ENCODE peak calls at places on chromosomes 13 and 19, in five cellular contexts. One of them, this sample, is unnamed. For H3K27me3, the result is how much of the 10 kb centered on the place peaks cover.

GRCh38 chr19:52248256-52248655 is 21.1 kb upstream of the ZNF766 start:
- DNase-seq in tibial nerve: peak
- DNase-seq in breast epithelium: no peak
- DNase-seq in WERI-Rb-1: peak
- DNase-seq in lower lobe of right lung: peak
- DNase-seq in this sample: no peak

GRCh38 chr13:99990045-99990977 is 8.7 kb downstream of the ZIC2 start:
- DNase-seq in tibial nerve: no peak
- DNase-seq in breast epithelium: no peak
- DNase-seq in WERI-Rb-1: no peak
- DNase-seq in lower lobe of right lung: no peak
- DNase-seq in this sample: no peak

GRCh38 chr13:113928701-113929627 is 44.9 kb downstream of the C13orf46 start:
- DNase-seq in tibial nerve: peak
- DNase-seq in breast epithelium: peak
- DNase-seq in WERI-Rb-1: peak
- DNase-seq in lower lobe of right lung: no peak
- DNase-seq in this sample: peak

GRCh38 chr13:81551036-81551435 is 1210.1 kb upstream of the SPRY2 start:
- DNase-seq in tibial nerve: no peak
- DNase-seq in breast epithelium: no peak
- DNase-seq in WERI-Rb-1: no peak
- DNase-seq in lower lobe of right lung: no peak
- DNase-seq in this sample: no peak

GRCh38 chr19:294341-294818 is 3.2 kb upstream of the PLPP2 start:
- DNase-seq in tibial nerve: no peak
- DNase-seq in breast epithelium: no peak
- DNase-seq in WERI-Rb-1: no peak
- DNase-seq in lower lobe of right lung: no peak
- DNase-seq in this sample: no peak

GRCh38 chr19:50549927-50550593 is 18.2 kb downstream of the LRRC4B start:
- DNase-seq in tibial nerve: no peak
- DNase-seq in breast epithelium: no peak
- DNase-seq in WERI-Rb-1: no peak
- DNase-seq in lower lobe of right lung: no peak
- DNase-seq in this sample: no peak

GRCh38 chr13:101455863-101456262 is 3.4 kb downstream of the ITGBL1 start:
- DNase-seq in tibial nerve: no peak
- DNase-seq in breast epithelium: no peak
- DNase-seq in WERI-Rb-1: no peak
- DNase-seq in lower lobe of right lung: no peak
- DNase-seq in this sample: no peak

GRCh38 chr13:36385471-36385870 is 39.3 kb upstream of the SPART start:
- DNase-seq in tibial nerve: no peak
- DNase-seq in breast epithelium: no peak
- DNase-seq in WERI-Rb-1: no peak
- DNase-seq in lower lobe of right lung: no peak
- DNase-seq in this sample: no peak

GRCh38 chr13:34672631-34673030 is 269.4 kb upstream of the NBEA start:
- DNase-seq in tibial nerve: no peak
- DNase-seq in breast epithelium: no peak
- DNase-seq in WERI-Rb-1: no peak
- DNase-seq in lower lobe of right lung: no peak
- DNase-seq in this sample: no peak

GRCh38 chr19:35768082-35768421 is 7.3 kb upstream of the ARHGAP33 start:
- DNase-seq in tibial nerve: no peak
- DNase-seq in breast epithelium: no peak
- DNase-seq in WERI-Rb-1: no peak
- DNase-seq in lower lobe of right lung: no peak
- DNase-seq in this sample: no peak

GRCh38 chr13:52022355-52022754 is 2.1 kb upstream of the UTP14C start:
- DNase-seq in tibial nerve: no peak
- DNase-seq in breast epithelium: no peak
- DNase-seq in WERI-Rb-1: no peak
- DNase-seq in lower lobe of right lung: no peak
- DNase-seq in this sample: no peak

GRCh38 chr13:40058757-40059236 is 403.3 kb downstream of the COG6 start:
- DNase-seq in tibial nerve: no peak
- DNase-seq in breast epithelium: no peak
- DNase-seq in WERI-Rb-1: no peak
- DNase-seq in lower lobe of right lung: no peak
- DNase-seq in this sample: no peak

GRCh38 chr19:49498475-49498874 is 2.2 kb downstream of the RPS11 start:
- DNase-seq in tibial nerve: no peak
- DNase-seq in breast epithelium: no peak
- DNase-seq in WERI-Rb-1: no peak
- DNase-seq in lower lobe of right lung: no peak
- DNase-seq in this sample: no peak
- H3K27ac ChIP-seq in tibial nerve: no peak
- H3K27ac ChIP-seq in breast epithelium: no peak
- H3K27ac ChIP-seq in WERI-Rb-1: no peak
- H3K27ac ChIP-seq in lower lobe of right lung: no peak
- H3K27ac ChIP-seq in this sample: no peak

DNA sequence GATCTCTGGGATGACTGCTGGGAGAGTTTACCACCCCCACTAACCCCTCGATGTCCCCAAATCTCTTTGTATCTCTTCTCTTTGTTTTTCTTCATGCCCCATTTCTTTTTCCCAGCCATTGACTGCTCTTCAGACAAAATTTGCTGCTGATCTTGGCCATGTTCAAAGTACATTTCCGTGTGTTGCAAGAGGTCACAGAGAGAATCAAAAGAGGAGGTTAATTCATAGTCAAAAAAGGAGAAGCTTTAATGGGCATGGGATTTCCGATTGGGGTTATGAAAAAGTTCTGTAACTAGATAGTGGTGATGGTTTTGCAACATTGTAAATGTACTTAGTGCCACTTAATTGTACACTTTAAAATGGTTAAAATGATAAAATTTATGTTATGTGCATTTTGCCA is 121.1 kb downstream of the FLT1 start:
- DNase-seq in tibial nerve: no peak
- DNase-seq in breast epithelium: no peak
- DNase-seq in WERI-Rb-1: no peak
- DNase-seq in lower lobe of right lung: no peak
- DNase-seq in this sample: no peak
- H3K27me3 ChIP-seq in tibial nerve: under half
- H3K27me3 ChIP-seq in breast epithelium: under half
- H3K27me3 ChIP-seq in WERI-Rb-1: under half
- H3K27me3 ChIP-seq in lower lobe of right lung: under half
- H3K27me3 ChIP-seq in this sample: under half

GRCh38 chr19:55451163-55451521 is 8.0 kb upstream of the SHISA7 start:
- DNase-seq in tibial nerve: no peak
- DNase-seq in breast epithelium: no peak
- DNase-seq in WERI-Rb-1: no peak
- DNase-seq in lower lobe of right lung: no peak
- DNase-seq in this sample: no peak
- H3K4me3 ChIP-seq in tibial nerve: no peak
- H3K4me3 ChIP-seq in breast epithelium: no peak
- H3K4me3 ChIP-seq in WERI-Rb-1: peak
- H3K4me3 ChIP-seq in lower lobe of right lung: no peak
- H3K4me3 ChIP-seq in this sample: peak

GRCh38 chr19:12779162-12779993 is 4.0 kb upstream of the HOOK2 start:
- DNase-seq in tibial nerve: no peak
- DNase-seq in breast epithelium: no peak
- DNase-seq in WERI-Rb-1: peak
- DNase-seq in lower lobe of right lung: no peak
- DNase-seq in this sample: no peak
- H3K27ac ChIP-seq in tibial nerve: peak
- H3K27ac ChIP-seq in breast epithelium: peak
- H3K27ac ChIP-seq in WERI-Rb-1: peak
- H3K27ac ChIP-seq in lower lobe of right lung: peak
- H3K27ac ChIP-seq in this sample: peak

This sample was measured in thoracic aorta.